ENCODE peak calls at places on chromosome X, in ten cellular contexts. S, Q, E, O, W, I, K, F, Y and G are unnamed samples.

GRCh38 chrX:153537526-153538295 is 20.3 kb downstream of the ATP2B3 start:
- DNase-seq in W (no peak), Y (no peak), Q (no peak), F (no peak), K (no peak), E (no peak), O (no peak), S (no peak), I (no peak), G (no peak)

GRCh38 chrX:129792586-129793291 is 13.0 kb downstream of the SASH3 start:
- DNase-seq in K (no peak), F (no peak), I (no peak), W (no peak), Q (no peak), O (no peak), Y (no peak), S (no peak), E (no peak), G (no peak)

GRCh38 chrX:79592259-79592658 is 225.1 kb upstream of the ITM2A start:
- DNase-seq in O (no peak), W (no peak), Q (no peak), I (no peak), K (no peak), F (no peak), Y (no peak), E (no peak), S (no peak), G (no peak)

GRCh38 chrX:52139545-52139895 is 45.2 kb upstream of the MAGED4 start:
- DNase-seq in K (no peak), F (no peak), S (no peak), W (no peak), E (no peak), Q (no peak), I (no peak), O (no peak), Y (no peak), G (no peak)

GRCh38 chrX:72201836-72202536 is 20.4 kb downstream of the PIN4 start:
- DNase-seq in F (no peak), K (peak; percentile 76), W (no peak), I (no peak), S (no peak), Y (peak; percentile 83), Q (peak; percentile 75), O (peak; percentile 83), E (no peak), G (peak; percentile 76)

GRCh38 chrX:42289492-42290385 is 366.4 kb upstream of the CASK start:
- DNase-seq in E (no peak), K (no peak), Y (no peak), Q (no peak), O (no peak), I (no peak), F (no peak), W (no peak), S (no peak), G (no peak)

GRCh38 chrX:141668371-141668770 is 30.2 kb downstream of the SPANXD start:
- DNase-seq in I (no peak), K (no peak), Q (no peak), Y (no peak), F (no peak), E (no peak), O (peak; percentile 8), W (no peak), S (no peak), G (no peak)

GRCh38 chrX:138745215-138745614 is 33.7 kb upstream of the FGF13 start:
- DNase-seq in K (peak; percentile 64), I (peak; percentile 6), F (no peak), Y (peak; percentile 60), W (peak; percentile 46), E (no peak), O (peak; percentile 45), Q (peak; percentile 57), S (peak; percentile 39), G (peak; percentile 53)

DNA sequence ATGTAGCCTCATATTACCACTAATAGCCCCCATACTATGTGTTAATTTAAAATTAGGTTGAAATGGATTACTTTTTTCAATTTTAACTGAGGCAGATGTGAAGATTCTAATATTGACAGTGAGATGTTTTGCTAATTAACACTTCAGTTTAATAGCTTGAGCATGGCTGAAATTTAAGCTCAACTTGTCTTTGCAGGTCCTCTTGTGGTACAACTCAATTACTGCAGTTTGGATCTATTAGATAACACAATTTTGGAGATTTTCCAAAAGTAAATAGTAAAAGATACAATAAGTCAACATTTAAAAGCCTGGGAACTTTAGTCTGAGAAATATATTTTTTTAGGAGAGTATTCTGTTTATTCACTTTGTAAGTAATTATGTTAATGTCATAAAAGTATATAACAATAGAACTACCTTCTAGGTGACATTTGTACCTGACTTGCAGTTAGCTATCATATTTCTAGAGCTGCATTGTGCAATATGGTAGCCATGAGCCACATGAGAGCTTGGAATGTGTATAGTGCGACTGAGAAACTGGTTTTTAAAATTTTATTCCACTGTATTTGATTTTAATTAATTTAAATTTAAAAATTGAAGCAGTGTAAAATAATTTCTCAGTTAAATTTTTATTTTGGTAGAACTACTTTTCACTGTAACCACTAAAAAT is 73.1 kb upstream of the FMR1 start:
- DNase-seq in E (no peak), K (peak; percentile 0), Q (no peak), I (no peak), Y (no peak), W (no peak), S (no peak), F (no peak), O (no peak), G (no peak)
- TF ChIP-seq CTCF in E (peak; percentile 47), K (no peak), Q (no peak), I (peak; percentile 22), Y (no peak), W (peak; percentile 20), S (peak; percentile 59), F (peak; percentile 28), O (peak; percentile 6), G (peak; percentile 11)

GRCh38 chrX:154761977-154762528 is 611 bp upstream of the DKC1 start:
- DNase-seq in W (no peak), K (no peak), Y (no peak), O (no peak), S (no peak), I (no peak), E (no peak), Q (no peak), F (no peak), G (no peak)

GRCh38 chrX:154758696-154759095 is 4.0 kb upstream of the DKC1 start:
- DNase-seq in O (no peak), Q (no peak), F (no peak), Y (no peak), K (no peak), S (no peak), W (no peak), E (no peak), I (no peak), G (no peak)

DNA sequence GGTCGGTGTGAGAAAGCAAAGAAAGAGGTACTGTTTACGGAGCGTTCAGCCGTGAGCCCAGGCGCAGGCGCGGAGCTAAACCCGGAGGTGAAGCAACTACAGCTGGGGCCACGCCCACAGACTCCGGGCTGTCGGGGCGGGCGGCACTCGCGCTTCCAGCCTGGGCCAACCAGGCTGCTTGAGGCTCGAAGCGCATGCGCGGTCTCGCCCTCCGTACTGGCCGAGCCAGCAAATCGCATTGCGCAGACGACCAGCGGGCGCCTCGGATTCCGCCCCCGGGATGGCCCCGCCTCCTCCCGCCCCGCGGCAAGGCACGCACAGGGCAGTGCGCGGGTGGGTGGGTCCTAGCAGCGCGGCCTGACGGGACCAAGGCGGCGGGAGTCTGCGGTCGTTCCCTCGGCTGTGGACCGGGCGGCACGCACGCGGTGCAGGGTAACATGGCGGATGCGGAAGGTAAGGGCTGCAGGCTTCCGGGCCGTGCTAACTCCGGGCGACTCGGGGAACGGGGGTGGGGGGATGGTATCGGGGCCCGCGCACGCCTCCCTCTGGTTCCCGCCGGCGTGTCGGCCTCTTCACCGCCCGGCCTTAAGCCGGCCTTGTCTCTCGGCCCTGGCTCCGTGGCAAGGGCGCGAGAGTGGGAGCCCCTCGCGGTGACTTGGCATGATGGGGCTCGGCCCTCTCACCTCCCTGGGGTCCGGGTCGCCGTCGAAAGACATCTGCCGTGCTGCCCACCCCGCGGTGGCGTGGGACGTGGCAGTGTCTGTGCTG is at the start of gene DKC1:
- DNase-seq in Y (peak; percentile 94), Q (peak; percentile 91), E (peak; percentile 97), W (peak; percentile 98), K (peak; percentile 94), S (peak; percentile 94), O (peak; percentile 96), I (peak; percentile 93), F (peak; percentile 87), G (peak; percentile 93)
- TF ChIP-seq CTCF in Y (peak; percentile 7), Q (peak; percentile 24), E (no peak), W (no peak), K (no peak), S (no peak), O (peak; percentile 11), I (no peak), F (no peak), G (no peak)

GRCh38 chrX:143788265-143788664 is 67.7 kb upstream of the SPANXN2 start:
- DNase-seq in I (no peak), O (peak; percentile 43), F (no peak), Y (no peak), Q (peak; percentile 0), S (peak; percentile 1), E (no peak), W (no peak), K (peak; percentile 16), G (peak; percentile 22)
- TF ChIP-seq CTCF in I (peak; percentile 17), O (peak; percentile 50), F (peak; percentile 53), Y (peak; percentile 25), Q (peak; percentile 53), S (peak; percentile 41), E (peak; percentile 26), W (no peak), K (peak; percentile 33), G (peak; percentile 54)

GRCh38 chrX:774536-774935 is 143.9 kb downstream of the SHOX start:
- DNase-seq in Q (no peak), S (no peak), E (no peak), Y (no peak), O (no peak), K (no peak), W (no peak), F (no peak), I (no peak), G (no peak)

GRCh38 chrX:776529-777230 is 146.1 kb downstream of the SHOX start:
- DNase-seq in I (no peak), F (no peak), E (no peak), W (peak; percentile 68), O (no peak), Y (no peak), S (no peak), Q (no peak), K (no peak), G (no peak)

GRCh38 chrX:771536-771935 is 140.9 kb downstream of the SHOX start:
- DNase-seq in Y (no peak), E (no peak), W (no peak), O (no peak), S (no peak), K (no peak), Q (no peak), I (no peak), F (no peak), G (no peak)

GRCh38 chrX:773292-774025 is 142.9 kb downstream of the SHOX start:
- DNase-seq in S (no peak), E (no peak), F (no peak), Y (no peak), K (no peak), Q (no peak), I (no peak), W (no peak), O (no peak), G (no peak)

DNA sequence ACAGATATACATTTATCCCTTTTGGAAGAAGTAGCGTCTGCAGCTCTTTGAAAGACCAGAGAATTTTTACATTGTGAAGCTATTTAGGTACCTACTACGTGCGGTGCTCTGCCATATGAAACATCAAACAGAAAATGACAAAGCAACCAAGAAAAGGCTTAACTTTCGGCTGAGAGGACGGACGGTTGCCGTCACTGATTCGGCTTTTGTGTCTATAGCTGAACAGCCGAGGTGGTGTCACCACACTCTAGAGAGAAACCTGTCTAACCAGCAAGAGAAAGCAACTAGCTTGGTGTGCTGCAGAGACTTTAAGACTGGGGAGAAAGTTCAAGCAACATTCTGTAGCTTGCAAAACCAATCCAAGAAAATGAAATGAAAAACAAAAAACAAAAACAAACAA is 145.5 kb downstream of the SHOX start:
- DNase-seq in S (no peak), I (no peak), O (no peak), Q (no peak), Y (no peak), K (no peak), W (peak; percentile 13), F (no peak), E (no peak), G (no peak)
- TF ChIP-seq CTCF in S (no peak), I (no peak), O (no peak), Q (no peak), Y (no peak), K (no peak), W (no peak), F (no peak), E (no peak), G (no peak)